ENCODE peak calls at places on chromosomes 1 and 21, in four cellular contexts. One of them, this sample, is unnamed. For H3K4me1, the result is how much of the 10 kb centered on the place peaks cover.

GRCh38 chr1:227576152-227576551 is 12.8 kb downstream of the ZNF678 start:
- DNase-seq in HCT116: no peak
- DNase-seq in K562: no peak
- DNase-seq in HepG2: no peak
- DNase-seq in this sample: no peak

GRCh38 chr1:234727018-234727757 is 117.2 kb upstream of the IRF2BP2 start:
- DNase-seq in HCT116: no peak
- DNase-seq in K562: peak
- DNase-seq in HepG2: no peak
- DNase-seq in this sample: no peak

GRCh38 chr1:226436472-226436854 is 28.6 kb upstream of the PARP1 start:
- DNase-seq in HCT116: no peak
- DNase-seq in K562: no peak
- DNase-seq in HepG2: no peak
- DNase-seq in this sample: no peak

GRCh38 chr1:153771841-153772593 is 3.2 kb upstream of the SLC27A3 start:
- DNase-seq in HCT116: no peak
- DNase-seq in K562: peak
- DNase-seq in HepG2: no peak
- DNase-seq in this sample: no peak

GRCh38 chr1:19179597-19180271 is 30.3 kb downstream of the UBR4 start:
- DNase-seq in HCT116: peak
- DNase-seq in K562: peak
- DNase-seq in HepG2: peak
- DNase-seq in this sample: peak

GRCh38 chr1:44405804-44406743 is 1.0 kb downstream of the RNF220 start:
- DNase-seq in HCT116: no peak
- DNase-seq in K562: no peak
- DNase-seq in HepG2: peak
- DNase-seq in this sample: no peak

GRCh38 chr1:207321790-207322530 is 482 bp downstream of the CD55 start:
- DNase-seq in HCT116: no peak
- DNase-seq in K562: no peak
- DNase-seq in HepG2: no peak
- DNase-seq in this sample: no peak

GRCh38 chr1:61005572-61006386 is 76.6 kb upstream of the NFIA start:
- DNase-seq in HCT116: no peak
- DNase-seq in K562: no peak
- DNase-seq in HepG2: no peak
- DNase-seq in this sample: no peak

GRCh38 chr1:45215485-45216199 is 9.2 kb upstream of the ZSWIM5 start:
- DNase-seq in HCT116: no peak
- DNase-seq in K562: no peak
- DNase-seq in HepG2: no peak
- DNase-seq in this sample: no peak

GRCh38 chr1:151158311-151158710 is 1.9 kb downstream of the TNFAIP8L2 start:
- DNase-seq in HCT116: no peak
- DNase-seq in K562: no peak
- DNase-seq in HepG2: no peak
- DNase-seq in this sample: no peak

GRCh38 chr1:3543076-3544049 is 67.9 kb downstream of the MEGF6 start:
- DNase-seq in HCT116: no peak
- DNase-seq in K562: no peak
- DNase-seq in HepG2: no peak
- DNase-seq in this sample: no peak

GRCh38 chr21:30612132-30612531 is 1.6 kb downstream of the KRTAP6-1 start:
- DNase-seq in HCT116: no peak
- DNase-seq in K562: no peak
- DNase-seq in HepG2: no peak
- DNase-seq in this sample: no peak

GRCh38 chr21:15445327-15445726 is 284.5 kb upstream of the USP25 start:
- DNase-seq in HCT116: no peak
- DNase-seq in K562: no peak
- DNase-seq in HepG2: no peak
- DNase-seq in this sample: no peak

GRCh38 chr1:9615316-9616063 is 26.8 kb downstream of the TMEM201 start:
- DNase-seq in HCT116: peak
- DNase-seq in K562: peak
- DNase-seq in HepG2: peak
- DNase-seq in this sample: peak

GRCh38 chr1:215119719-215120118 is 37.2 kb downstream of the KCNK2 start:
- DNase-seq in HCT116: no peak
- DNase-seq in K562: no peak
- DNase-seq in HepG2: no peak
- DNase-seq in this sample: no peak

GRCh38 chr1:3541930-3542329 is 69.4 kb downstream of the MEGF6 start:
- DNase-seq in HCT116: no peak
- DNase-seq in K562: peak
- DNase-seq in HepG2: no peak
- DNase-seq in this sample: no peak

GRCh38 chr1:228478912-228479665 is 8.1 kb upstream of the RNF187 start:
- DNase-seq in HCT116: no peak
- DNase-seq in K562: no peak
- DNase-seq in HepG2: no peak
- DNase-seq in this sample: no peak

GRCh38 chr1:24901791-24902470 is 28.1 kb downstream of the RUNX3 start:
- DNase-seq in HCT116: no peak
- DNase-seq in K562: no peak
- DNase-seq in HepG2: no peak
- DNase-seq in this sample: no peak

GRCh38 chr1:20410555-20410954 is 75.5 kb downstream of the CAMK2N1 start:
- DNase-seq in HCT116: no peak
- DNase-seq in K562: peak
- DNase-seq in HepG2: no peak
- DNase-seq in this sample: no peak

GRCh38 chr1:185648858-185649589 is 85.2 kb upstream of the HMCN1 start:
- DNase-seq in HCT116: no peak
- DNase-seq in K562: no peak
- DNase-seq in HepG2: no peak
- DNase-seq in this sample: no peak

GRCh38 chr1:43506233-43506632 is 24.4 kb upstream of the PTPRF start:
- DNase-seq in HCT116: no peak
- DNase-seq in K562: no peak
- DNase-seq in HepG2: no peak
- DNase-seq in this sample: no peak

GRCh38 chr1:205251576-205251975 is 23.8 kb downstream of the TMCC2 start:
- DNase-seq in HCT116: no peak
- DNase-seq in K562: no peak
- DNase-seq in HepG2: no peak
- DNase-seq in this sample: no peak

GRCh38 chr1:26094677-26095383 is 16.8 kb upstream of the PDIK1L start:
- DNase-seq in HCT116: no peak
- DNase-seq in K562: peak
- DNase-seq in HepG2: no peak
- DNase-seq in this sample: no peak

GRCh38 chr1:184759097-184759496 is 4.4 kb upstream of the EDEM3 start:
- DNase-seq in HCT116: no peak
- DNase-seq in K562: no peak
- DNase-seq in HepG2: peak
- DNase-seq in this sample: no peak

GRCh38 chr1:232036161-232036942 is 409.8 kb downstream of the DISC1 start:
- DNase-seq in HCT116: no peak
- DNase-seq in K562: no peak
- DNase-seq in HepG2: no peak
- DNase-seq in this sample: no peak

GRCh38 chr1:246108278-246108925 is 398.7 kb downstream of the SMYD3 start:
- DNase-seq in HCT116: no peak
- DNase-seq in K562: no peak
- DNase-seq in HepG2: no peak
- DNase-seq in this sample: no peak

GRCh38 chr1:9852410-9853301 is 28.9 kb upstream of the CLSTN1 start:
- DNase-seq in HCT116: no peak
- DNase-seq in K562: no peak
- DNase-seq in HepG2: no peak
- DNase-seq in this sample: no peak

GRCh38 chr1:8590696-8591351 is 226.6 kb downstream of the RERE start:
- DNase-seq in HCT116: no peak
- DNase-seq in K562: no peak
- DNase-seq in HepG2: no peak
- DNase-seq in this sample: no peak

GRCh38 chr21:26331581-26331980 is 161.0 kb upstream of the APP start:
- DNase-seq in HCT116: no peak
- DNase-seq in K562: no peak
- DNase-seq in HepG2: no peak
- DNase-seq in this sample: no peak

GRCh38 chr1:48205547-48205946 is 17.0 kb upstream of the SLC5A9 start:
- DNase-seq in HCT116: no peak
- DNase-seq in K562: no peak
- DNase-seq in HepG2: no peak
- DNase-seq in this sample: no peak

GRCh38 chr1:54302951-54303843 is 103.0 kb downstream of the SSBP3 start:
- DNase-seq in HCT116: no peak
- DNase-seq in K562: no peak
- DNase-seq in HepG2: no peak
- DNase-seq in this sample: no peak
- H3K4me1 ChIP-seq in HCT116: under half
- H3K4me1 ChIP-seq in K562: under half
- H3K4me1 ChIP-seq in HepG2: under half
- H3K4me1 ChIP-seq in this sample: under half

GRCh38 chr1:147497826-147498225 is 43.5 kb upstream of the BCL9 start:
- DNase-seq in HCT116: no peak
- DNase-seq in K562: no peak
- DNase-seq in HepG2: no peak
- DNase-seq in this sample: no peak

GRCh38 chr1:147496571-147496970 is 44.7 kb upstream of the BCL9 start:
- DNase-seq in HCT116: peak
- DNase-seq in K562: peak
- DNase-seq in HepG2: peak
- DNase-seq in this sample: no peak

GRCh38 chr1:147496044-147496443 is 45.3 kb upstream of the BCL9 start:
- DNase-seq in HCT116: no peak
- DNase-seq in K562: no peak
- DNase-seq in HepG2: no peak
- DNase-seq in this sample: no peak

GRCh38 chr1:147493349-147493748 is 48.0 kb upstream of the BCL9 start:
- DNase-seq in HCT116: no peak
- DNase-seq in K562: no peak
- DNase-seq in HepG2: no peak
- DNase-seq in this sample: no peak

GRCh38 chr1:147494998-147495580 is 46.2 kb upstream of the BCL9 start:
- DNase-seq in HCT116: peak
- DNase-seq in K562: peak
- DNase-seq in HepG2: peak
- DNase-seq in this sample: peak
- TF ChIP-seq TCF7L2 in HCT116: no peak
- TF ChIP-seq TCF7L2 in K562: no peak
- TF ChIP-seq TCF7L2 in HepG2: no peak
- TF ChIP-seq TCF7L2 in this sample: no peak

GRCh38 chr1:201716742-201717135 is 112.2 kb upstream of the IPO9 start:
- DNase-seq in HCT116: no peak
- DNase-seq in K562: no peak
- DNase-seq in HepG2: no peak
- DNase-seq in this sample: no peak
- H3K27ac ChIP-seq in HCT116: no peak
- H3K27ac ChIP-seq in K562: no peak
- H3K27ac ChIP-seq in HepG2: no peak
- H3K27ac ChIP-seq in this sample: no peak

GRCh38 chr1:202154148-202154765 is 6.1 kb downstream of the PTPN7 start:
- DNase-seq in HCT116: no peak
- DNase-seq in K562: no peak
- DNase-seq in HepG2: no peak
- DNase-seq in this sample: no peak

GRCh38 chr1:202156590-202156989 is 3.8 kb downstream of the PTPN7 start:
- DNase-seq in HCT116: no peak
- DNase-seq in K562: no peak
- DNase-seq in HepG2: no peak
- DNase-seq in this sample: no peak

GRCh38 chr1:202154766-202155477 is 5.5 kb downstream of the PTPN7 start:
- DNase-seq in HCT116: peak
- DNase-seq in K562: peak
- DNase-seq in HepG2: peak
- DNase-seq in this sample: no peak

GRCh38 chr1:202153284-202153683 is 7.1 kb downstream of the PTPN7 start:
- DNase-seq in HCT116: no peak
- DNase-seq in K562: no peak
- DNase-seq in HepG2: no peak
- DNase-seq in this sample: no peak

DNA sequence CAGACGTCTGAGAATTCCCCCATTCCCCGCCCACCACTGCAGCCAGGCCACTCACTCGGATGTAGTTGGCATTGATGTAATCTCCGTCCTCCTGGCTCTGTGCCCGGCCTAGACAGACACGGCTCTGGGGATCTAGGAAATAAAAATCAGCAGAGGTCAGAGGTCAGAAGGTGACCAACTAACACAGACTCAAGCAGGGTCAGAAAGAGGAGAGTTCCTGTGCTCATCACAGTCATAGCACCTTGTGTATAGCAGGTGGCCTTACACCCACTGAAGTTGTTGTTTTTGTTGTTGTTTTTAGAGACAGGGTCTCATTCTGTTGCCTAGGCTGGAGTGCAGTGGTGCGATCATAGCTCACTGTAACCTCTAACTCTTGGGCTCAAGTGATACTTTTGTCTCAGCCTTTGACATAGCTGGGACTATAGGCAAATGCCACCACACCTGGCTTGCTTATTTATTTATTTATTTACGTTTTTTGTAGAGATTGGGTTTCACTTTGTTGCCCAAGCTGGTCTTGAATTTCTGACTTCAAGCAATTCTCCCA is 4.9 kb downstream of the PTPN7 start:
- DNase-seq in HCT116: no peak
- DNase-seq in K562: no peak
- DNase-seq in HepG2: no peak
- DNase-seq in this sample: no peak
- H3K4me1 ChIP-seq in HCT116: under half
- H3K4me1 ChIP-seq in K562: under half
- H3K4me1 ChIP-seq in HepG2: under half
- H3K4me1 ChIP-seq in this sample: under half

GRCh38 chr1:41618066-41618825 is 133.8 kb upstream of the EDN2 start:
- DNase-seq in HCT116: no peak
- DNase-seq in K562: no peak
- DNase-seq in HepG2: no peak
- DNase-seq in this sample: no peak
- TF ChIP-seq TCF7L2 in HCT116: no peak
- TF ChIP-seq TCF7L2 in K562: no peak
- TF ChIP-seq TCF7L2 in HepG2: no peak
- TF ChIP-seq TCF7L2 in this sample: no peak

GRCh38 chr1:39954870-39955546 is at the start of gene MFSD2A:
- DNase-seq in HCT116: peak
- DNase-seq in K562: peak
- DNase-seq in HepG2: peak
- DNase-seq in this sample: no peak
- H3K27ac ChIP-seq in HCT116: peak
- H3K27ac ChIP-seq in K562: no peak
- H3K27ac ChIP-seq in HepG2: no peak
- H3K27ac ChIP-seq in this sample: peak

GRCh38 chr1:58931761-58932160 is 147.9 kb upstream of the JUN start:
- DNase-seq in HCT116: no peak
- DNase-seq in K562: no peak
- DNase-seq in HepG2: no peak
- DNase-seq in this sample: no peak
- H3K4me1 ChIP-seq in HCT116: under half
- H3K4me1 ChIP-seq in K562: under half
- H3K4me1 ChIP-seq in HepG2: under half
- H3K4me1 ChIP-seq in this sample: under half

GRCh38 chr1:177948336-177948972 is 21.4 kb downstream of the SEC16B start:
- DNase-seq in HCT116: peak
- DNase-seq in K562: peak
- DNase-seq in HepG2: peak
- DNase-seq in this sample: peak
- TF ChIP-seq TCF7L2 in HCT116: no peak
- TF ChIP-seq TCF7L2 in K562: no peak
- TF ChIP-seq TCF7L2 in HepG2: no peak
- TF ChIP-seq TCF7L2 in this sample: peak